ENCODE peak calls at places on chromosomes 7 and 10, in nine cellular contexts. E is cardiac muscle cell; A is AG08395; R is SK-N-SH; X is GM19239; F is HFF-Myc; N is BE2C; Y is HEK293T; Z is stimulated activated CD4-positive, alpha-beta T cell treated with anti-CD3 and anti-CD28 coated beads, Interleukin-1b, Interleukin-23, amount 100 ng/mL, for 4 hours. U is an unnamed sample.

GRCh38 chr7:70432567-70433001 is 699.4 kb upstream of the GALNT17 start:
- DNase-seq in X (no peak), E (no peak), Y (peak; percentile 76), N (no peak), R (no peak), Z (no peak), F (no peak), A (no peak), U (no peak)

GRCh38 chr10:90857635-90858488 is at the start of gene HTR7:
- DNase-seq in X (peak; percentile 64), R (peak; percentile 90), Y (peak; percentile 77), N (peak; percentile 65), F (no peak), A (peak; percentile 57), E (peak; percentile 73), Z (peak; percentile 41), U (peak; percentile 43)

GRCh38 chr7:128939861-128940410 is 2.2 kb downstream of the IRF5 start:
- DNase-seq in Y (no peak), X (peak; percentile 53), R (peak; percentile 47), F (no peak), E (no peak), A (no peak), N (no peak), Z (no peak), U (no peak)

GRCh38 chr7:3978839-3979238 is 677.8 kb downstream of the SDK1 start:
- DNase-seq in Y (no peak), Z (no peak), E (peak; percentile 18), R (no peak), N (no peak), A (no peak), X (no peak), F (no peak), U (no peak)

GRCh38 chr7:44581426-44581906 is 565 bp downstream of the TMED4 start:
- DNase-seq in F (no peak), E (no peak), R (no peak), A (no peak), Z (no peak), N (no peak), X (no peak), Y (no peak), U (no peak)

GRCh38 chr7:159039716-159040115 is 105.0 kb downstream of the VIPR2 start:
- DNase-seq in X (no peak), A (no peak), Z (no peak), E (no peak), F (no peak), N (no peak), Y (no peak), R (no peak), U (no peak)

GRCh38 chr10:79208251-79208983 is 138.9 kb upstream of the PPIF start:
- DNase-seq in F (no peak), R (no peak), N (no peak), X (no peak), E (no peak), Z (no peak), Y (no peak), A (no peak), U (no peak)

GRCh38 chr7:104160375-104160774 is 47.4 kb downstream of the ORC5 start:
- DNase-seq in A (peak; percentile 26), Z (no peak), R (peak; percentile 17), E (peak; percentile 16), Y (no peak), F (no peak), N (no peak), X (no peak), U (peak; percentile 32)

GRCh38 chr7:47327698-47328391 is 254.1 kb downstream of the TNS3 start:
- DNase-seq in A (peak; percentile 93), E (peak; percentile 95), R (peak; percentile 62), F (peak; percentile 36), Z (no peak), X (no peak), Y (peak; percentile 60), N (peak; percentile 68), U (peak; percentile 95)

GRCh38 chr7:141053626-141054025 is 20.2 kb upstream of the TMEM178B start:
- DNase-seq in Y (no peak), E (no peak), R (no peak), N (no peak), F (no peak), Z (peak; percentile 9), X (no peak), A (no peak), U (peak; percentile 28)

GRCh38 chr10:3099291-3100092 is 32.1 kb downstream of the PFKP start:
- DNase-seq in X (no peak), Y (no peak), R (no peak), E (no peak), F (no peak), Z (no peak), N (no peak), A (peak; percentile 60), U (no peak)

GRCh38 chr10:106967482-106967881 is 197.0 kb downstream of the SORCS1 start:
- DNase-seq in A (no peak), X (no peak), F (no peak), Y (no peak), R (no peak), Z (no peak), E (no peak), N (no peak), U (no peak)

GRCh38 chr7:116547347-116547746 is 22.5 kb downstream of the CAV1 start:
- DNase-seq in Z (no peak), A (peak; percentile 83), R (no peak), E (no peak), N (no peak), F (no peak), X (no peak), Y (no peak), U (no peak)

GRCh38 chr10:63105811-63106755 is 27.0 kb upstream of the NRBF2 start:
- DNase-seq in R (no peak), A (no peak), X (no peak), Z (no peak), E (no peak), Y (no peak), F (no peak), N (no peak), U (no peak)

GRCh38 chr10:48708144-48708543 is 23.5 kb downstream of the WDFY4 start:
- DNase-seq in A (peak; percentile 12), F (no peak), Y (no peak), X (no peak), Z (no peak), N (no peak), R (no peak), E (peak; percentile 81), U (no peak)

GRCh38 chr7:28739128-28739527 is 219.0 kb downstream of the TRIL start:
- DNase-seq in E (no peak), N (no peak), R (no peak), F (no peak), Z (no peak), Y (no peak), X (no peak), A (no peak), U (no peak)

GRCh38 chr10:48383393-48383792 is 76.9 kb downstream of the MAPK8 start:
- DNase-seq in N (no peak), E (no peak), A (no peak), Z (no peak), F (no peak), R (no peak), Y (no peak), X (no peak), U (no peak)

GRCh38 chr7:142445019-142445686 is 187.3 kb upstream of the PRSS58 start:
- DNase-seq in N (no peak), A (no peak), R (no peak), Y (peak; percentile 44), F (no peak), Z (no peak), E (peak; percentile 56), X (no peak), U (no peak)

GRCh38 chr10:69415049-69415448 is 1.7 kb downstream of the TACR2 start:
- DNase-seq in X (no peak), A (no peak), R (peak; percentile 52), E (no peak), N (no peak), F (no peak), Y (no peak), Z (no peak), U (no peak)

GRCh38 chr10:113273151-113273876 is 279.5 kb upstream of the HABP2 start:
- DNase-seq in N (no peak), E (no peak), F (no peak), A (peak; percentile 47), Y (no peak), Z (no peak), X (no peak), R (no peak), U (peak; percentile 13)

GRCh38 chr10:44281089-44281613 is 103.7 kb downstream of the CXCL12 start:
- DNase-seq in Y (no peak), R (no peak), E (no peak), A (peak; percentile 27), X (no peak), Z (no peak), N (no peak), F (no peak), U (no peak)

GRCh38 chr7:35828817-35829216 is 28.0 kb downstream of the SEPTIN7 start:
- DNase-seq in R (no peak), Z (no peak), Y (no peak), E (peak; percentile 5), X (no peak), N (no peak), F (no peak), A (no peak), U (no peak)

GRCh38 chr7:16431646-16432424 is 10.5 kb upstream of the CRPPA start:
- DNase-seq in X (no peak), Z (peak; percentile 11), F (no peak), N (peak; percentile 56), E (peak; percentile 55), R (peak; percentile 34), A (peak; percentile 43), Y (peak; percentile 28), U (peak; percentile 79)

GRCh38 chr7:12212051-12212485 is 974 bp downstream of the TMEM106B start:
- DNase-seq in X (no peak), E (peak; percentile 68), F (no peak), Z (no peak), Y (peak; percentile 10), R (peak; percentile 16), A (no peak), N (peak; percentile 48), U (peak; percentile 48)

GRCh38 chr10:77501152-77501845 is 136.3 kb downstream of the KCNMA1 start:
- DNase-seq in F (no peak), Y (no peak), E (no peak), X (no peak), Z (no peak), N (no peak), R (no peak), A (peak; percentile 96), U (no peak)

GRCh38 chr10:132479024-132479602 is 58.5 kb upstream of the INPP5A start:
- DNase-seq in N (no peak), X (no peak), Y (no peak), R (no peak), Z (no peak), E (no peak), F (no peak), A (no peak), U (no peak)

GRCh38 chr7:102189756-102190155 is 96.9 kb upstream of the SH2B2 start:
- DNase-seq in R (no peak), Y (no peak), Z (no peak), N (no peak), F (no peak), A (no peak), E (no peak), X (no peak), U (no peak)

GRCh38 chr10:87691515-87692070 is 31.9 kb downstream of the PAPSS2 start:
- DNase-seq in R (no peak), A (no peak), X (no peak), F (no peak), N (no peak), Y (no peak), Z (no peak), E (no peak), U (no peak)

GRCh38 chr10:79196470-79197461 is 128.0 kb downstream of the ZMIZ1 start:
- DNase-seq in X (peak; percentile 77), F (no peak), Y (peak; percentile 82), A (peak; percentile 72), N (peak; percentile 84), E (peak; percentile 86), Z (peak; percentile 68), R (peak; percentile 85), U (peak; percentile 75)

GRCh38 chr10:75353183-75353582 is 48.4 kb downstream of the ZNF503 start:
- DNase-seq in A (no peak), F (no peak), E (no peak), X (no peak), Z (no peak), R (no peak), N (no peak), Y (no peak), U (no peak)

GRCh38 chr7:39085590-39086049 is 107.9 kb downstream of the POU6F2 start:
- DNase-seq in X (no peak), N (no peak), E (peak; percentile 67), Y (peak; percentile 58), A (no peak), Z (no peak), F (no peak), R (no peak), U (no peak)